ENCODE peak calls at places on chromosome 3, in ten cellular contexts. B is RWPE2; H is ascending aorta; S is spleen; E is cardiac muscle cell; K is stomach; W is colonic mucosa; J is A549; M is psoas muscle; P is CD8-positive, alpha-beta T cell. O is an unnamed sample.

GRCh38 chr3:45979378-45979777 is 16.2 kb downstream of the FYCO1 start:
- DNase-seq in P (no peak), W (no peak), M (no peak), E (no peak), H (no peak), K (no peak), B (no peak), S (no peak), J (no peak), O (no peak)

GRCh38 chr3:156761713-156762575 is 64.2 kb upstream of the LEKR1 start:
- DNase-seq in J (no peak), E (no peak), H (no peak), K (no peak), S (no peak), W (no peak), B (no peak), P (no peak), M (no peak), O (no peak)

GRCh38 chr3:67558429-67558828 is 96.0 kb downstream of the SUCLG2 start:
- DNase-seq in J (no peak), W (no peak), S (no peak), H (no peak), P (no peak), E (no peak), B (no peak), M (no peak), K (no peak), O (no peak)

GRCh38 chr3:178203650-178204049 is 332.6 kb upstream of the KCNMB2 start:
- DNase-seq in B (no peak), J (no peak), S (no peak), M (no peak), W (no peak), E (no peak), H (no peak), K (no peak), P (no peak), O (no peak)

GRCh38 chr3:98786364-98786930 is 23.3 kb downstream of the ST3GAL6 start:
- DNase-seq in B (no peak), W (no peak), E (no peak), P (no peak), H (no peak), K (peak; percentile 48), J (no peak), M (no peak), S (no peak), O (no peak)

GRCh38 chr3:71517206-71517855 is 66.2 kb downstream of the FOXP1 start:
- DNase-seq in K (no peak), E (no peak), S (no peak), H (no peak), J (no peak), M (no peak), P (no peak), W (no peak), B (no peak), O (no peak)

GRCh38 chr3:94032187-94032586 is 3.8 kb upstream of the STX19 start:
- DNase-seq in E (no peak), H (no peak), J (no peak), S (no peak), P (no peak), M (no peak), B (no peak), K (no peak), W (no peak), O (no peak)

GRCh38 chr3:165984589-165984988 is 147.4 kb upstream of the BCHE start:
- DNase-seq in S (no peak), P (no peak), E (no peak), J (no peak), W (no peak), H (no peak), K (no peak), M (no peak), B (no peak), O (no peak)

GRCh38 chr3:119817964-119818363 is 36.1 kb downstream of the NR1I2 start:
- DNase-seq in W (no peak), M (no peak), E (peak; percentile 64), K (no peak), B (no peak), P (no peak), H (no peak), J (no peak), S (no peak), O (no peak)

DNA sequence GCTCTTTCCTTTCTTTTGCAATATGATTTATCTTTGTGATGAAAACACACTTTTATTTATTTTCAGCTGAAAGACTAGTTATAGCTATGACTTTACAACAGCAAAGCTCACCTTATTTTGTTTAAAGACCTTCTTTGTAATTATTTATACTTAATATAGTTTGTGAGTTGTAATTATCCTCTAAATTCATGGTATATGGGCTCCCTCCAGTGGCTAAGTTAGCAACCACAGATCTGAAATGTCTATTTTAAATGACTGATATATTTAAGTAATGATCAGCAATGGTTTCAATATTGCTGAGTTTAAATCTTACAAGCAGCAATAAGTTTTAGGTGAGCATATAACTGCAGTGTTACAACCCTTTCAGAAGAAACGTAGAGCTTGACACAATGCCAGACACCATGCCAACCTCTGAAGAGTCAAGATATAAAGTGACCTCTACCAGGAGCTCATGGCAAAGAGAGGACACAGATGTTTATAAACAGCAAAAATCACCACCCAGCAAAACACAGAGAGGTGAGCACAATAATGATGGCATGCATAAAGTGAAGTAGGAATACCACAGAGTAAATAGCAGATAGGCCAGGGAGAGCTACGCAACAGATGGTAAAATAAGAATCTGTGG is 143.6 kb upstream of the ZNF385D start:
- DNase-seq in M (no peak), B (no peak), E (peak; percentile 37), K (no peak), W (no peak), P (no peak), J (peak; percentile 1), H (no peak), S (no peak), O (no peak)
- TF ChIP-seq CTCF in M (peak; percentile 67), B (peak; percentile 78), E (peak; percentile 55), K (peak; percentile 31), W (no peak), P (no peak), J (peak; percentile 52), H (no peak), S (peak; percentile 56), O (peak; percentile 75)

GRCh38 chr3:57958642-57959406 is 49.4 kb upstream of the FLNB start:
- DNase-seq in E (no peak), K (no peak), P (no peak), M (no peak), W (no peak), B (no peak), H (no peak), S (no peak), J (no peak), O (no peak)

GRCh38 chr3:57960174-57960505 is 48.1 kb upstream of the FLNB start:
- DNase-seq in W (no peak), P (no peak), M (no peak), S (no peak), J (no peak), H (no peak), E (no peak), K (no peak), B (no peak), O (no peak)

GRCh38 chr3:57961177-57961827 is 46.9 kb upstream of the FLNB start:
- DNase-seq in H (no peak), P (no peak), J (no peak), W (no peak), S (no peak), M (no peak), E (no peak), K (no peak), B (no peak), O (no peak)

GRCh38 chr3:57957823-57958222 is 50.4 kb upstream of the FLNB start:
- DNase-seq in H (no peak), K (no peak), B (no peak), J (no peak), W (no peak), M (no peak), P (no peak), E (no peak), S (no peak), O (no peak)

DNA sequence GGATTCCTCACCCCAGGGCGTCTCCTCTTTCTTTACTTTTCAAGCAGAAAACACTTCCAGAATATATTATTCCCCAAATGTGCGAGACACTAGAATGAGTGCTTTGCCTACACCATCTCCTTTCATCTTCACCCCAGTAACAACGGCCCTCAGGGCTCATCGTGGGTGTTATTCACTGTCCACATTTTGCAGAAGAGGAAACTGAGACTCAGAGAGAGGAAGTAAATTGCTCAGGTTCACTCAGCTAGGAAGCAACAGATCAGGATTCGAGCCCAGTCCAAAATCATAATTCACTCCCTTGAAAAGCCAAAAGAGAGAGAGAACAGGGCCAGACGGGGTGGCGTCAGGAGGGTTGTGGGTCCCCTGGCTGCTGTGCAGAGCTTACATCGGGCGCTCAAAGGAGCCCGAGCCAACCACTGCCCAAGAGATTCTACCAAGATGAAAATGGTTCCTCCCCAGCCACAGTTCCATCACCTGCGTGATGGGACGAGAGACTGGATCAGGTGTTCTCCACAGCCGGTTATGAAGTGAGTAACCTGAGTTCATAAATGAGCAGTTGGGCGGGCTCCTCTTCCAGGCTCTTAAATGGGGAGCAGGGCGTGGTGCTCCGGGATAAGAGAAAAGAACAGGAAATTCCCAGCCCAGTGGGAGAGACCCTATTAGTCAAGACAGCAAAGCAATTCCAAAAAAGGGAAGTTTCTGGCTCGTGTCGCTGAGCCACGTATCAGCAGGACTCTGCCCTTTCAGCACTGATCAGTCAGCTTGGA is 48.6 kb upstream of the FLNB start:
- DNase-seq in H (peak; percentile 77), J (no peak), E (no peak), M (no peak), S (no peak), P (no peak), W (peak; percentile 69), B (peak; percentile 92), K (no peak), O (peak; percentile 72)
- H3K4me3 ChIP-seq in H (no peak overlapping the region), J (no peak overlapping the region), E (no peak overlapping the region), M (peak overlapping the region; percentile 18), S (peak overlapping the region; percentile 10), P (no peak overlapping the region), W (peak overlapping the region; percentile 6), B (no peak overlapping the region), K (no peak overlapping the region), O (no peak overlapping the region)

DNA sequence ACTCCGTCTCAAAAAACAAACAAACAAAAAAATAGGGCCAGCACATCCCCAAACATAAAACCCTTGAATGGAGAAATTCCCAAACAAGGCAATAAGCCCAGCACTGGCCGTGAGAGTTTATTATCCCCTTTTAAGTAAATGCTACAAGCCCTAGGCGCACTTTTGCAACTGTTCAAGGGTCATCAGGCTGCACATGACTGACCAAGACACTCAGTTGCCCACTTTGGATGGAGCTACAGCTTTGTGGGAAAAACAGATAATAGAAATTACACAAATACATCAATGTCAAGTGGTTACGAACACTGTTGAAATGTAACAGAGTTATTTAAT is 33.7 kb upstream of the ZNF445 start:
- DNase-seq in K (no peak), S (no peak), J (no peak), H (no peak), W (peak; percentile 28), P (no peak), E (peak; percentile 1), M (no peak), B (no peak), O (no peak)
- H3K27ac ChIP-seq in K (peak overlapping the region; percentile 94), S (peak overlapping the region; percentile 90), J (peak overlapping the region; percentile 98), H (peak overlapping the region; percentile 89), W (peak overlapping the region; percentile 77), P (peak overlapping the region; percentile 82), E (peak overlapping the region; percentile 95), M (peak overlapping the region; percentile 85), B (peak overlapping the region; percentile 42), O (peak overlapping the region; percentile 92)

DNA sequence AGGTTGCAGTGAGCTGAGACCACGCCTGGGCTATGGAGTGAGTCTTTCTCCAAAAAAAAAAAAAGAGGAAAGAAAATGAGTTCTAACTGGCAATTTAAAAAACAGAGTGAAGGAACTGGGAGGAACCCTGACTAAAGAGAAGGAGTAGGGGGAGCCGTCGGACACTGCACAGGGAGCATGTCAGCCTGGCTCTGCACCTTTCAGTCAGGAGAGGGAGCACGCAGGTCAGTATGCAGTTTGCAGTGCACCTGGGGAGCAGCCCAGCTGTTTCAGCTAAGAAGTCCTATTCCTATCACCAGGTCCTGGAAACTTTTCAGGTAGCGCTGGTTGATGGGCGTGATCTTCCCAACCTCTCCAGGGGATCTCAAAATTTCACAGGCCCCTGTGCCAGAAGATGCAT is 14.9 kb upstream of the ZXDC start:
- DNase-seq in B (no peak), M (no peak), P (no peak), J (no peak), S (peak; percentile 30), W (no peak), K (no peak), E (no peak), H (no peak), O (no peak)
- TF ChIP-seq CTCF in B (no peak), M (no peak), P (no peak), J (no peak), S (no peak), W (no peak), K (no peak), E (no peak), H (no peak), O (no peak)

O was measured in right atrium auricular region.